ENCODE peak calls at places on chromosomes 3 and 15, in five cellular contexts. U is cardiac muscle cell, R is ovary, Z is left lung, J is astrocyte. E is an unnamed sample.

GRCh38 chr3:129112308-129113052 is 9.1 kb downstream of the RAB43 start:
- DNase-seq in U (no peak), R (no peak), Z (no peak), J (no peak), E (peak; percentile 35)

GRCh38 chr15:39942101-39942752 is 8.3 kb downstream of the EIF2AK4 start:
- DNase-seq in U (no peak), R (no peak), Z (no peak), J (peak; percentile 62), E (no peak)

GRCh38 chr3:44065741-44066140 is 175.9 kb upstream of the TOPAZ1 start:
- DNase-seq in U (peak; percentile 40), R (no peak), Z (no peak), J (no peak), E (no peak)

GRCh38 chr15:74444106-74445062 is 10.6 kb upstream of the SEMA7A start:
- DNase-seq in U (no peak), R (no peak), Z (no peak), J (no peak), E (no peak)

GRCh38 chr15:99976811-99977271 is 243.6 kb upstream of the LYSMD4 start:
- DNase-seq in U (no peak), R (no peak), Z (no peak), J (peak; percentile 66), E (no peak)

GRCh38 chr3:356947-357346 is 160.4 kb downstream of the CHL1 start:
- DNase-seq in U (no peak), R (no peak), Z (no peak), J (peak; percentile 23), E (no peak)

GRCh38 chr3:161275919-161276318 is 54.8 kb downstream of the NMD3 start:
- DNase-seq in U (no peak), R (no peak), Z (no peak), J (no peak), E (no peak)

GRCh38 chr15:87610366-87610765 is 646.2 kb downstream of the NTRK3 start:
- DNase-seq in U (no peak), R (no peak), Z (no peak), J (peak; percentile 80), E (no peak)

GRCh38 chr3:12741205-12741604 is 17.9 kb downstream of the TMEM40 start:
- DNase-seq in U (peak; percentile 95), R (no peak), Z (no peak), J (no peak), E (no peak)

GRCh38 chr15:44490628-44491027 is 46.3 kb upstream of the EIF3J start:
- DNase-seq in U (no peak), R (no peak), Z (no peak), J (peak; percentile 45), E (no peak)

GRCh38 chr3:169562988-169563774 is 100.3 kb downstream of the MECOM start:
- DNase-seq in U (no peak), R (no peak), Z (no peak), J (no peak), E (no peak)

GRCh38 chr3:57556459-57557087 is 499 bp downstream of the PDE12 start:
- DNase-seq in U (peak; percentile 27), R (no peak), Z (peak; percentile 42), J (peak; percentile 26), E (peak; percentile 57)

GRCh38 chr3:8573342-8573926 is 71.2 kb downstream of the SSUH2 start:
- DNase-seq in U (no peak), R (no peak), Z (no peak), J (no peak), E (no peak)

GRCh38 chr15:101138086-101138660 is 113.7 kb downstream of the CHSY1 start:
- DNase-seq in U (no peak), R (no peak), Z (no peak), J (no peak), E (peak; percentile 10)

GRCh38 chr15:101134780-101135179 is 117.1 kb downstream of the CHSY1 start:
- DNase-seq in U (no peak), R (no peak), Z (no peak), J (no peak), E (no peak)

GRCh38 chr15:101137312-101137940 is 114.4 kb downstream of the CHSY1 start:
- DNase-seq in U (no peak), R (no peak), Z (no peak), J (no peak), E (peak; percentile 58)

GRCh38 chr15:101135532-101136166 is 116.2 kb downstream of the CHSY1 start:
- DNase-seq in U (no peak), R (no peak), Z (no peak), J (no peak), E (peak; percentile 43)

DNA sequence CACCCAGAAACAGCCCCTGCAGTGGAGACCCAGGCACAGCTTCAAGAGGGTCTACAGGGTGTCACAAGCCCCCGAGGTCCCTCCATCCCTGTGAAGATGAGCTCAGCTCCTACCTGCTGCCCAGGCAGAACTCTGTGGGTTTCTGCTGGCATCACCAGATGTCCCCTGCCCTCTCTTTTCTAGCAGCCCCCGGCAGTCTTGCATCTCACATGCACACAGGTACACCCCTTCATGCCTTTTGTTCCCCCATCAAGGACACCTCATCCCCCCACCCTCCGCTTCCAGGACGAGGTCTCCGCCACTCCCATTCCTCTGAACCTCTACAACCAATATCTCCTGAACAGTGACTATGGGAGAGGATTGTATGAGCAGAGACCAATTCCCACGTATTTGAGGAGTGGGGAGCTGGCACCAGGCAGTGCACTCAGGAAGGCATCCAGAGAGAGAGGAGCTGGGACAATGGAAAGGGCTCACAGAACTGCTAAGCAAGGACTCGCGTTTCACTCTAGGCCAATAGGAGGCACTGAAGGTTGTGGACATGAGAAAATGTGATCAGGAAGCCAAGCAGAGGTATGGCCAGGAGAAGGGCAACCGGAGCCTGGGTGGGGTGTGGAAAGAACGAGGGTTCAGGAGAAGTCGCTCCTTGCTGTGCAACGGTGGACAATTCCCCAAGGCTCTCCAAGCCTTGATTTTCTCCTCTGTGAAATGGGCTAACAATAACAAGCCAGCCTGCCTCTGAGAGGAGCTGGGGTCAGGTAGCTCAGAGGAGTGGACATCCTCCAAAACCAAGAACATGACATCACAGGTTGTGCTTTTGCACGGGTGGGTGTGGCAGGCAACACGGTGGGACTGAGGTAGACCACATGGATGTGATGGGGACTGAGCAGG is 115.2 kb downstream of the CHSY1 start:
- DNase-seq in U (no peak), R (no peak), Z (no peak), J (no peak), E (peak; percentile 20)
- H3K27ac ChIP-seq in U (no peak overlapping the region), R (no peak overlapping the region), Z (no peak overlapping the region), J (no peak overlapping the region), E (no peak overlapping the region)

GRCh38 chr3:32243519-32243918 is 5.0 kb downstream of the CMTM8 start:
- DNase-seq in U (no peak), R (no peak), Z (no peak), J (no peak), E (no peak)
- H3K27me3 ChIP-seq in U (no peaks in the 10 kb centered on the region), R (no peaks in the 10 kb centered on the region), Z (peaks cover 11% of the 10 kb centered on the region), J (no peaks in the 10 kb centered on the region), E (no peaks in the 10 kb centered on the region)

GRCh38 chr3:171281256-171281655 is 178.9 kb downstream of the TNIK start:
- DNase-seq in U (no peak), R (no peak), Z (no peak), J (no peak), E (no peak)
- H3K27ac ChIP-seq in U (no peak overlapping the region), R (no peak overlapping the region), Z (no peak overlapping the region), J (no peak overlapping the region), E (no peak overlapping the region)

DNA sequence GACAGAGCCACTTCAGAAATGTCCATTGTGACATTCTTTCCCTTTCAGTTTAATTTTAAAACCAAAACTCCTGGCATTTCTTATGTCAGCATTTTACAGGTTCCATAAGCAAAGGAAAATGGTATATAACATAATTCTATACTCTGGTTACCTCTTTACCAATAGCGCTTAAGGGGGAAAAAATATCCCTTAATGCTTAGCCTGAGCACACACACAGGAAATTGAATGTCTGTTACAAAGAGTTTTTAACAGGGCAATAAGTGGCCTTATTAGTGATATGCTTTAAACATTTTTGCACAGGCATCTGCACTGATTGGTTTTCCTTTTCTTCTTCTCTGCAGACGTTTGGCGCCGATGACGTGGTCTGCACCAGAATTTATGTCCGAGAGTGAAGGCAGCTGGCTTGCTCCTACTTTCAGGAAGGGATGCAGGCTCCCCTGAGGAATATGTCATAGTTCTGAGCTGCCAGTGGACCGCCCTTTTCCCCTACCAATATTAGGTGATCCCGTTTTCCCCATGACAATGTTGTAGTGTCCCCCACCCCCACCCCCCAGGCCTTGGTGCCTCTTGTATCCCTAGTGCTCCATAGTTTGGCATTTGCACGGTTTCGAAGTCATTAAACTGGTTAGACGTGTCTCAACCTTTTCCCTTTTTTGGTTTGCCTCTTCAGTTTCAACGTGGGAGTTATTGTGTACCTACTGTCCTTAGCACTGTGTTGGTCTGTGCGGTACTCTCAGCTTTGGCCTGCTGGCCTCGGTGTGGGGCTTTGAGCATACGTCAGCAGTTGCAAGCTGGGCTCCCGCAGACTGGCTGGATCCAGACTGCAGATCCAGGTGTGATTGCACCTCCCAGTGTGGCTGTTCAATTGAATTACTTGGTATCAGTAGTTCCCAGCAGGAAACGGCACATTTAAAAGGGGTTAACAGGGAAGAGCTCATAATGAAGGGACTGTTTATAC is 7.7 kb downstream of the CRABP1 start:
- DNase-seq in U (no peak), R (no peak), Z (peak; percentile 60), J (no peak), E (no peak)
- H3K27me3 ChIP-seq in U (no peaks in the 10 kb centered on the region), R (no peaks in the 10 kb centered on the region), Z (peaks cover 9% of the 10 kb centered on the region), J (peaks cover 35% of the 10 kb centered on the region), E (peaks cover 3% of the 10 kb centered on the region)

DNA sequence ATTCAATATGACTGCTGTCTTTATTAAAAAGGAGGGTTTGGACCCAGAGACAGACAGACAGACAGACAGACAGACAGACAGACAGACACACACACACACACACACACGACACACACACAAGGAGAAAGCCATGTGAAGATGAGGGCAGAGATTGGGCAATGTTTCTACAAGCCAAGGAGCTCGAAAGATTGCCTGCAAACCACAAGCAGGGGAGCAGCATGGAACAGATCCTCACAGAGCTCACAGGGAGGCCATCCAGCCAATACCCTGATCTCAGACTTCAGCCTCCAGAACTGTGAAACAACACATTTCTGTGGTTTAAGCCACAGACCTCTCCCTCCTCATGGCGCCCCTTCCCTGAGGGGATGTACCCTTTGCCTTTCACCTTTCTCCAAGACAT is 35.8 kb upstream of the ABHD2 start:
- DNase-seq in U (no peak), R (no peak), Z (no peak), J (peak; percentile 99), E (no peak)
- H3K27ac ChIP-seq in U (no peak overlapping the region), R (no peak overlapping the region), Z (peak overlapping the region; percentile 19), J (peak overlapping the region; percentile 97), E (no peak overlapping the region)

GRCh38 chr3:53758846-53759245 is 87.4 kb downstream of the CHDH start:
- DNase-seq in U (no peak), R (no peak), Z (no peak), J (no peak), E (no peak)
- H3K27me3 ChIP-seq in U (no peaks in the 10 kb centered on the region), R (no peaks in the 10 kb centered on the region), Z (no peaks in the 10 kb centered on the region), J (peaks cover 4% of the 10 kb centered on the region), E (no peaks in the 10 kb centered on the region)

GRCh38 chr3:185926445-185926844 is 11.4 kb downstream of the TRA2B start:
- DNase-seq in U (no peak), R (no peak), Z (no peak), J (no peak), E (no peak)
- H3K27ac ChIP-seq in U (no peak overlapping the region), R (no peak overlapping the region), Z (no peak overlapping the region), J (no peak overlapping the region), E (no peak overlapping the region)